ENCODE peak calls at places on chromosomes 2 and 18, in ten cellular contexts. G is H1, Q is OCI-LY7, C is HepG2, F is GM23248, R is fibroblast of lung, K is H9, Y is IMR-90, V is mammary epithelial cell, D is K562. L is an unnamed sample. For H3K9me3, the result is how much of the 10 kb centered on the place peaks cover.

GRCh38 chr2:24228470-24228869 is 53.6 kb downstream of the FAM228A start:
- DNase-seq in G (no peak), Q (peak), C (peak), F (peak), R (peak), K (no peak), Y (peak), V (no peak), D (no peak), L (no peak)

GRCh38 chr18:62781893-62782292 is 66.6 kb downstream of the PHLPP1 start:
- DNase-seq in G (no peak), Q (no peak), C (peak), F (peak), R (peak), K (no peak), Y (peak), V (peak), D (no peak), L (no peak)

GRCh38 chr2:162365392-162365791 is 21.5 kb downstream of the GCA start:
- DNase-seq in G (no peak), Q (no peak), C (no peak), F (no peak), R (no peak), K (no peak), Y (peak), V (no peak), D (no peak), L (no peak)

GRCh38 chr2:3432067-3432466 is 52.6 kb downstream of the TRAPPC12 start:
- DNase-seq in G (no peak), Q (no peak), C (no peak), F (no peak), R (no peak), K (no peak), Y (peak), V (no peak), D (no peak), L (no peak)

GRCh38 chr2:97740590-97741182 is 27.3 kb downstream of the ZAP70 start:
- DNase-seq in G (no peak), Q (peak), C (peak), F (peak), R (peak), K (peak), Y (peak), V (no peak), D (peak), L (peak)

GRCh38 chr2:101349893-101350662 is 37.2 kb downstream of the CREG2 start:
- DNase-seq in G (no peak), Q (no peak), C (peak), F (peak), R (peak), K (no peak), Y (peak), V (peak), D (no peak), L (peak)

GRCh38 chr18:32771169-32771751 is 1.6 kb downstream of the KLHL14 start:
- DNase-seq in G (no peak), Q (peak), C (peak), F (no peak), R (no peak), K (peak), Y (no peak), V (no peak), D (no peak), L (peak)

GRCh38 chr2:26770986-26771586 is 7.0 kb downstream of the SLC35F6 start:
- DNase-seq in G (no peak), Q (peak), C (peak), F (peak), R (peak), K (peak), Y (peak), V (peak), D (peak), L (peak)

GRCh38 chr2:200340527-200341224 is 34.2 kb downstream of the SPATS2L start:
- DNase-seq in G (no peak), Q (no peak), C (no peak), F (no peak), R (no peak), K (no peak), Y (peak), V (no peak), D (no peak), L (no peak)

GRCh38 chr18:42931501-42931900 is 184.0 kb downstream of the RIT2 start:
- DNase-seq in G (no peak), Q (no peak), C (no peak), F (peak), R (peak), K (no peak), Y (peak), V (no peak), D (no peak), L (peak)

GRCh38 chr18:42929181-42929580 is 186.3 kb downstream of the RIT2 start:
- DNase-seq in G (no peak), Q (no peak), C (no peak), F (no peak), R (no peak), K (no peak), Y (no peak), V (no peak), D (no peak), L (no peak)

GRCh38 chr18:42925036-42925435 is 190.4 kb downstream of the RIT2 start:
- DNase-seq in G (no peak), Q (no peak), C (no peak), F (no peak), R (peak), K (no peak), Y (no peak), V (no peak), D (no peak), L (no peak)

DNA sequence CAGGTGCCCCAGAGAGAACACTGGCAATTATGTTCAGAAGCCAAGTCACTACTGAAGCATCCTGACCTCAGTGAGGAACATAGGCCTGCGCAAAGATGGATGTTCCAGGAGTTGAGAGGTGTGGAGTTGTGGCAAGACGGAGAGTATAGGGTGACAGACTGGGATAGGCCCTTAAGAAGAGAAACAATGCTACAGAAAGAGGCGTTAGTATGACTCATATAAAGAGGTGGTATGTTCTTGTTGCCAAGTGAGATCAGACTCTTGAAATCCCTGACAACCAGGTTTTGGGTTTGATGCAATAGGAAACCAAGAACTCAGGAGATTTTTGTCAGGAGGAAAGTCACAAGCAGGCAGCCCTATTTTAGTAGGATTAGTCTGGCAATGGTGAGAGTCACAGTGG is 185.6 kb downstream of the RIT2 start:
- DNase-seq in G (no peak), Q (no peak), C (no peak), F (peak), R (peak), K (no peak), Y (no peak), V (peak), D (no peak), L (no peak)
- H2AFZ ChIP-seq in G (peak), Q (no peak), C (no peak), F (no peak), R (no peak), K (no peak), Y (no peak), V (no peak), D (no peak), L (no peak)

GRCh38 chr18:47908523-47909039 is 21.9 kb downstream of the SMAD2 start:
- DNase-seq in G (no peak), Q (no peak), C (no peak), F (no peak), R (no peak), K (no peak), Y (no peak), V (no peak), D (no peak), L (no peak)

GRCh38 chr18:47906408-47906807 is 24.1 kb downstream of the SMAD2 start:
- DNase-seq in G (no peak), Q (no peak), C (no peak), F (no peak), R (no peak), K (no peak), Y (no peak), V (no peak), D (no peak), L (no peak)

GRCh38 chr18:47901624-47902362 is 28.7 kb downstream of the SMAD2 start:
- DNase-seq in G (no peak), Q (peak), C (no peak), F (no peak), R (no peak), K (no peak), Y (no peak), V (peak), D (no peak), L (no peak)

GRCh38 chr18:47899107-47899840 is 31.2 kb downstream of the SMAD2 start:
- DNase-seq in G (no peak), Q (no peak), C (no peak), F (no peak), R (no peak), K (no peak), Y (peak), V (no peak), D (peak), L (no peak)

GRCh38 chr18:47903809-47904208 is 26.6 kb downstream of the SMAD2 start:
- DNase-seq in G (no peak), Q (no peak), C (no peak), F (no peak), R (no peak), K (no peak), Y (no peak), V (no peak), D (no peak), L (no peak)
- H3K9me3 ChIP-seq in G (under half), Q (under half), C (under half), F (under half), R (under half), K (under half), Y (under half), V (under half), D (under half), L (under half)

DNA sequence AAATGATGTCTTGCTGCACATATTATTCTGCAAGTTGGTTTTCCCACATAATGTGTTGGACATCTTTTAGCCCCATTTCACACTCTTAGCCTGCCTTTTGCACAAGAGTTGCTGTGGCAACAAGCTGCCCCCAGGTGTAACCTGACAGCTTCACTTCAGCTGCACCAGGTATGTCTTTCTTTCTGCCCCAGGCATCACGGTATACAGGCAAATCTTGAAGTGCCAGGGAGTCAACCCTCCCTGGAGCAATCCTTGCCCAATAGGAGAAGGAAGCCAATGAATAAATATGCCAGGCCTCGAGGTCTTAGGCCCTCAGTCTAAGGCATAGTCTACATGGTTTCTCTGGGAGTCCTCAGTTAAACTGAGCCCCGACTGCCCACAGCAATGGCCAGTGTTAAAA is 31.8 kb upstream of the C1QL2 start:
- DNase-seq in G (no peak), Q (no peak), C (no peak), F (no peak), R (no peak), K (no peak), Y (no peak), V (no peak), D (no peak), L (no peak)
- H2AFZ ChIP-seq in G (no peak), Q (no peak), C (no peak), F (no peak), R (no peak), K (no peak), Y (no peak), V (no peak), D (no peak), L (no peak)

GRCh38 chr2:168577885-168578284 is 121.8 kb downstream of the CERS6 start:
- DNase-seq in G (no peak), Q (no peak), C (no peak), F (peak), R (no peak), K (no peak), Y (no peak), V (no peak), D (no peak), L (no peak)
- H3K9me3 ChIP-seq in G (under half), Q (under half), C (under half), F (under half), R (under half), K (under half), Y (under half), V (under half), D (under half), L (under half)

DNA sequence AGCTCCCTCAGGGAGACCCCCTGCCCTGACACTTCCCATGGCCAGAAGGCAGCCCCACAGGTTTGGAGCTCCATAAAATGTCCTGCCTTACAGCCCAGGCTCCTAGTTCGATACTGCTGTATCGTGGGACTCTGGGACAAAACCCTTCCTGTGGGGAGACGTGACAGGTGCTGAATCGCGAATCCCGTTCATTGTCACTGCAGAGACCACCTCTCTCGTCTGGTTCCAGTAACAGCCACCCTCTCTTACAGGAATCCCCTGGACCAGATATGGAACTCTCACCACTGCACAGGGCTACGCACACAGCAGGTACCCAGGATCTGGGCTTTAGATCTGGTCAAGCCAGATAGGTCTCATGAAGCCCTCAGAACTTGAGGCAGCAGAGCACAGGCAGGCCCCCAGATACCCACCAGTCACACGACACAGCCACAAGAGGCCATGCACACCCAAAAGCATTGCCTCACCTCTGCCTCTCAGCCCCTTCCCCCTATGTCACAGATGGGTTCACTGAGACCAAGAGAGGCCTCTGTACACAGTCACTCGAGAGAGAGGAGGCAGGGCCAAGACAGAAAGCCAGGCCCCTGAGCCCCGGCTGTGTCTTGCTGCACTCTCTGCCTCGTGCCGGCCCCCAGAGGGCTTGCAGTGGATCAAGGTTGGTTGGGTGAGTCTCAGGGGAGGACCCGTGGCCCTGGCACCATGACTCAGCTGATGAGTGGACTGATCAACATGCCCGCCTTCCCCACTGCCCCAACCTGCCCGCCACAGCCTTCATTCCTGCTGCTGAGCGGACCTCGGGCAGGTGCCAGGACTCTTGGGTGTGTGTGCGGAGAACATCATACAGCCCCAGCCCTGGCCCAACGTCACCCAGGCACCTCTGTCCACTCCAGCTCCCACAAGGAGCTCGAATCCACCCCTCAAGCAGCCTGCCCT is 7.6 kb downstream of the SDC1 start:
- DNase-seq in G (no peak), Q (no peak), C (no peak), F (peak), R (no peak), K (no peak), Y (no peak), V (peak), D (no peak), L (no peak)
- H2AFZ ChIP-seq in G (no peak), Q (no peak), C (no peak), F (no peak), R (no peak), K (no peak), Y (no peak), V (no peak), D (no peak), L (no peak)

DNA sequence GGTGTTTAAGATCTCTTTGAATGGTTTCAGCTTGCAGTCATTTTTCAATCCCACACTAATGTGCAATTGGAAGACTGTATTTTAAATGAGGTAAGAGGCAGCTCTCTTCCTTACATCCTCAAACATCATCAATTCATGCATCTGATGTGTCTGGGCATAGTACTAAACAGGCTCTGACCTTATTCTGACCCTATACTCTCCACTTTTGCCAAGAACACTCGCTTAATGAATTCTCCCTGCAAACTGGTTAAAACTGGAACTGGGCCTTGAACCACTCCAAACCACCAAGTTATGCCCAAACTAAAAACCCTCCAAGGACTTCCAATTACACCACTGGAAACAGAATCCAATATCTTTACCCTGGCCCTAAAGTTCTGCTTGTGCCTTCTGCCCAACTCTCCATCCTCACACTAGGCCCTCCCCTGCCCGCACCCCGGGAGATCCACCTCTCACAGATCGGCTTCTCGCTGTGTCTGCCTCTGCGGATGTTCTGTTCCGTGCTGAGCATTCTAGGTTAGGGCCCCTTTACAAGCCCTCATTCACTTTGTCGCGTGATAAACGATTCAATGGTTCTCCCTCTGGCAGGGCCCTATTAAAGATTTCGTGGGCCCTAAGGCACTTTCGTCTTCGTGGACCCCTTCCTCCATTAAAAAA is 1.2 kb downstream of the M1AP start:
- DNase-seq in G (no peak), Q (no peak), C (no peak), F (no peak), R (peak), K (no peak), Y (no peak), V (no peak), D (no peak), L (no peak)
- H3K9me3 ChIP-seq in G (under half), Q (under half), C (under half), F (under half), R (under half), K (under half), Y (under half), V (under half), D (under half), L (under half)

GRCh38 chr2:171678619-171679018 is 8.7 kb upstream of the DYNC1I2 start:
- DNase-seq in G (no peak), Q (no peak), C (no peak), F (no peak), R (no peak), K (no peak), Y (no peak), V (no peak), D (no peak), L (no peak)
- H2AFZ ChIP-seq in G (no peak), Q (no peak), C (no peak), F (no peak), R (no peak), K (no peak), Y (no peak), V (no peak), D (no peak), L (no peak)